ENCODE peak calls at places on chromosomes 12 and 14, in eight cellular contexts. D, G, J, M, T, Z, K and L are unnamed samples.

GRCh38 chr14:68774771-68775613 is 17.9 kb downstream of the ZFP36L1 start:
- DNase-seq in T (no peak), J (peak; percentile 48), Z (no peak), M (no peak), D (no peak), K (no peak), G (no peak), L (no peak)

GRCh38 chr12:13609874-13610273 is 371.5 kb downstream of the GRIN2B start:
- DNase-seq in D (no peak), T (no peak), M (no peak), K (no peak), G (no peak), J (peak; percentile 21), Z (no peak), L (no peak)

GRCh38 chr12:84814664-84815245 is 97.8 kb downstream of the SLC6A15 start:
- DNase-seq in T (no peak), Z (no peak), J (no peak), M (no peak), K (no peak), G (no peak), D (no peak), L (no peak)

GRCh38 chr14:75711796-75712211 is 50.8 kb downstream of the TTLL5 start:
- DNase-seq in J (no peak), K (peak; percentile 35), T (no peak), D (peak; percentile 15), M (no peak), G (no peak), Z (peak; percentile 27), L (no peak)

GRCh38 chr12:6753772-6754356 is 923 bp upstream of the MLF2 start:
- DNase-seq in K (no peak), D (no peak), G (no peak), Z (no peak), T (no peak), J (no peak), M (no peak), L (no peak)

GRCh38 chr14:95903616-95904107 is 27.0 kb downstream of the TUNAR start:
- DNase-seq in T (no peak), Z (no peak), M (no peak), D (no peak), K (no peak), G (no peak), J (no peak), L (no peak)

GRCh38 chr12:13734753-13735152 is 246.6 kb downstream of the GRIN2B start:
- DNase-seq in D (no peak), Z (no peak), G (no peak), J (no peak), T (no peak), K (no peak), M (no peak), L (no peak)

GRCh38 chr14:52950898-52951729 is at the start of gene FERMT2:
- DNase-seq in K (peak; percentile 79), G (peak; percentile 19), J (peak; percentile 99), Z (peak; percentile 85), M (no peak), D (peak; percentile 87), T (peak; percentile 95), L (no peak)

GRCh38 chr14:54348001-54348611 is 48.7 kb upstream of the CDKN3 start:
- DNase-seq in J (peak; percentile 86), G (no peak), K (no peak), T (peak; percentile 46), D (peak; percentile 63), Z (no peak), M (peak; percentile 59), L (no peak)

GRCh38 chr12:113693693-113694092 is 222.0 kb upstream of the LHX5 start:
- DNase-seq in G (no peak), Z (no peak), D (no peak), K (no peak), T (no peak), M (no peak), J (no peak), L (no peak)

GRCh38 chr14:76762617-76763361 is 1.5 kb downstream of the VASH1 start:
- DNase-seq in D (no peak), J (peak; percentile 54), T (no peak), G (peak; percentile 15), M (no peak), K (peak; percentile 26), Z (no peak), L (no peak)

GRCh38 chr14:22850944-22851790 is 14.8 kb downstream of the MMP14 start:
- DNase-seq in D (peak; percentile 14), K (peak; percentile 73), Z (peak; percentile 22), T (peak; percentile 48), M (peak; percentile 93), J (no peak), G (no peak), L (no peak)

GRCh38 chr14:32201816-32202467 is at the start of gene RNU6-7:
- DNase-seq in K (peak; percentile 42), G (peak; percentile 48), Z (peak; percentile 37), T (peak; percentile 39), D (no peak), M (no peak), J (peak; percentile 96), L (no peak)

GRCh38 chr14:100526632-100527031 is 60.6 kb downstream of the BEGAIN start:
- DNase-seq in G (peak; percentile 14), Z (no peak), M (no peak), D (no peak), T (no peak), J (no peak), K (no peak), L (no peak)

GRCh38 chr12:20646239-20646827 is 48.8 kb upstream of the SLCO1C1 start:
- DNase-seq in G (no peak), M (peak; percentile 16), J (peak; percentile 75), T (no peak), Z (no peak), D (peak; percentile 23), K (no peak), L (no peak)

GRCh38 chr14:101473045-101473729 is 88.1 kb upstream of the DIO3 start:
- DNase-seq in T (no peak), K (no peak), J (no peak), Z (no peak), G (no peak), M (no peak), D (no peak), L (no peak)

GRCh38 chr14:99605299-99605961 is 1.4 kb upstream of the CCDC85C start:
- DNase-seq in Z (peak; percentile 62), M (peak; percentile 56), K (peak; percentile 82), T (peak; percentile 41), G (peak; percentile 78), J (peak; percentile 91), D (peak; percentile 77), L (peak; percentile 18)

GRCh38 chr12:121156365-121156764 is 23.7 kb downstream of the P2RX7 start:
- DNase-seq in G (no peak), D (no peak), T (no peak), Z (no peak), K (no peak), M (no peak), J (no peak), L (no peak)

GRCh38 chr12:42750356-42750755 is 160.8 kb upstream of the PRICKLE1 start:
- DNase-seq in M (no peak), D (no peak), G (no peak), K (no peak), Z (no peak), J (no peak), T (no peak), L (no peak)

GRCh38 chr14:105495101-105495989 is 4.3 kb downstream of the TEDC1 start:
- DNase-seq in J (no peak), K (peak; percentile 24), G (no peak), M (no peak), T (no peak), Z (no peak), D (no peak), L (no peak)

GRCh38 chr14:74913986-74914573 is 9.0 kb downstream of the RPS6KL1 start:
- DNase-seq in J (peak; percentile 41), D (peak; percentile 75), K (no peak), G (no peak), T (peak; percentile 67), Z (peak; percentile 23), M (peak; percentile 24), L (no peak)

GRCh38 chr12:45065125-45065626 is 14.3 kb upstream of the DBX2 start:
- DNase-seq in J (no peak), T (no peak), D (no peak), Z (no peak), K (no peak), M (no peak), G (no peak), L (no peak)

GRCh38 chr12:127311695-127312364 is 955.1 kb upstream of the TMEM132C start:
- DNase-seq in K (no peak), G (no peak), M (no peak), Z (no peak), D (no peak), J (no peak), T (no peak), L (no peak)

GRCh38 chr12:111443586-111443985 is 37.9 kb downstream of the SH2B3 start:
- DNase-seq in T (no peak), M (no peak), J (no peak), K (no peak), G (peak; percentile 65), Z (no peak), D (no peak), L (no peak)